ENCODE peak calls at places on chromosomes 7 and 10, in five cellular contexts. H is tibial artery, G is HCT116, C is K562, V is mesenchymal stem cell. L is an unnamed sample.
A peak's percentile ranks its signal among the peaks of the same experiment; 100 is the strongest.

GRCh38 chr10:67017218-67017617 is 91.4 kb downstream of the LRRTM3 start:
- DNase-seq in V (no peak), C (no peak), H (no peak), G (no peak), L (no peak)

GRCh38 chr7:45069444-45070253 is 19.1 kb downstream of the NACAD start:
- DNase-seq in H (peak; percentile 53), C (no peak), G (no peak), V (no peak), L (no peak)

GRCh38 chr10:57992321-57993077 is 275.2 kb downstream of the IPMK start:
- DNase-seq in C (no peak), G (no peak), V (no peak), H (no peak), L (peak; percentile 93)

GRCh38 chr10:19917756-19918478 is 101.7 kb downstream of the PLXDC2 start:
- DNase-seq in G (no peak), V (no peak), C (no peak), H (no peak), L (peak; percentile 36)

GRCh38 chr10:47309403-47310089 is 9.5 kb downstream of the GDF10 start:
- DNase-seq in H (no peak), C (no peak), V (no peak), G (no peak), L (no peak)

GRCh38 chr7:122790132-122790531 is 87.4 kb upstream of the RNF148 start:
- DNase-seq in V (no peak), C (no peak), G (no peak), H (no peak), L (no peak)

GRCh38 chr10:101330236-101331225 is 23.4 kb upstream of the BTRC start:
- DNase-seq in C (no peak), G (no peak), V (peak; percentile 8), H (no peak), L (peak; percentile 55)

GRCh38 chr10:71312840-71313789 is 5.9 kb upstream of the SLC29A3 start:
- DNase-seq in H (no peak), V (no peak), C (peak; percentile 31), G (no peak), L (no peak)

GRCh38 chr7:81013036-81013435 is 94.2 kb upstream of the SEMA3C start:
- DNase-seq in G (peak; percentile 76), V (peak; percentile 50), H (no peak), C (no peak), L (peak; percentile 97)

GRCh38 chr7:147419001-147419400 is 1171.6 kb upstream of the C7orf33 start:
- DNase-seq in G (no peak), C (no peak), H (no peak), V (no peak), L (no peak)

GRCh38 chr10:43409385-43410109 is 561 bp upstream of the HNRNPF start:
- DNase-seq in V (no peak), H (peak; percentile 74), G (no peak), C (no peak), L (no peak)

GRCh38 chr10:80463868-80464267 is 9.8 kb downstream of the TSPAN14 start:
- DNase-seq in G (no peak), H (no peak), C (no peak), V (no peak), L (no peak)
- H3K36me3 ChIP-seq in G (no peaks in the 10 kb centered on the region), H (no peaks in the 10 kb centered on the region), C (peaks cover 45% of the 10 kb centered on the region), V (peaks cover 27% of the 10 kb centered on the region), L (peaks cover 3% of the 10 kb centered on the region)

DNA sequence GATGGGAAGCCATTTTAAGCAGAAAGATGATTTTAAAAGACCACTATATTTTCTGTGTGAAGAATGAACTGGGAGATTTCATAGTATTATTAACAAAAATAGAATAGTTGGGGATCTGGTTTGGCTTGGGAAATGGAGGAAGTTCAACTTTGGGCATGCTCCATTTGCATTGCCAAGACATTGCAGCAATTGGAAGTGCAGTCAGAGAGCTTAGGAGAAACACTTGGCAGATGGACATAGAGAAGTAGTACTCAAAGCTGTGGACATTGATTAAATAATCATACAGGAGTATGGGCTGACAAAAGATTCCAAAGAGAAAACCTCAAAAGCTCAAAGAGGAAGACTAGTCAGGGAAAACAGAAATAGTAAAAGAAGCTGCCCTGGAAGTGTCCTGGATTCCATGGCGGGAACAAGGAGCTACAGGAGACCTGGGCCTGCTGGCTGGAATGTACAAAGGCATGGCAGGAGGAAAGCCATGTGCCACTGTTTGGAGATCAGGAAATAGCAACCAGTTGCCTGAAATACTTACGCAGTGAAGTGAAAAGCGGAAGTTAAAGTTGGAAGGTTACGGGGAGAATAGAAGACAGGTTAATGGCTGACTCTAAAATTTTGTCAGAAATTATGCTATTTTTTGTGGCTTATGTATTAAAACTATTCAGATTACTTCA is 93.6 kb upstream of the MXI1 start:
- DNase-seq in G (no peak), V (no peak), C (no peak), H (no peak), L (no peak)
- H3K36me3 ChIP-seq in G (no peaks in the 10 kb centered on the region), V (peaks cover 12% of the 10 kb centered on the region), C (peaks cover 43% of the 10 kb centered on the region), H (peaks cover 35% of the 10 kb centered on the region), L (peaks cover 2% of the 10 kb centered on the region)

DNA sequence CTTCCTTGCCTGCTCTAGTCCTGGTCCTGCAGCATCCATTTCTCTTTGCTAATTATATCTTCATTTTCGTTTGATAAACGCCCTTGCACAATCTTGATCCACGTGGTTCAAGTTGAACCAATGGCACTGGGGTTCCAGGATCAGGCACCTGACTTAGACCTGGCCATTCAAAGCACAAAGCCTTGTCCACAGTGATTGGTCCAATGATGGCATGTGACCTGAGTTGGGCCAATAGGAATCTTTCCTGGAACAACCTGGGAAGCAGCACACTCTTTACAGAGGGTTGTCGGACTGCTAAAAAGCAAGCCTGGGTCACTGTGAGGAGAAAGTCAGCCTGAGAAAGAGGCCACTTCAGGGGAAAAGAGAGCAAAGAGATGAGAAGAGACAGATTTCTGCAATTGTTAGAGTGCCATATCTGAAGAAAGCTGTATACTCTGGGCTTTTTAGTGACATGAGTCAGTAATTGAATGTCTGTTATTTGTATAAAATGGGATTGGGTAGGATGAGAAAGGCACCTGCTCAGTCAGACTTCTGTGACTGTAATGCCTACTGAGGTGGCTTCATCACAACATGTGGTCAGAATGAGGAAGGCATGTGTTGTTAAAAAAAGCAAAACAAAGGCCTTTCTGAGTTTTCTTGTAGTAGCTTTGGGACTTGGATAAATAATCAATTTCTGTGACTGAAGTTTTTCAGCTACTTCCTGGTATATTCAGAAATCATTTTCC is 4.4 kb upstream of the STEAP4 start:
- DNase-seq in H (no peak), G (no peak), V (no peak), C (no peak), L (no peak)
- H3K36me3 ChIP-seq in H (no peaks in the 10 kb centered on the region), G (no peaks in the 10 kb centered on the region), V (no peaks in the 10 kb centered on the region), C (no peaks in the 10 kb centered on the region), L (no peaks in the 10 kb centered on the region)

DNA sequence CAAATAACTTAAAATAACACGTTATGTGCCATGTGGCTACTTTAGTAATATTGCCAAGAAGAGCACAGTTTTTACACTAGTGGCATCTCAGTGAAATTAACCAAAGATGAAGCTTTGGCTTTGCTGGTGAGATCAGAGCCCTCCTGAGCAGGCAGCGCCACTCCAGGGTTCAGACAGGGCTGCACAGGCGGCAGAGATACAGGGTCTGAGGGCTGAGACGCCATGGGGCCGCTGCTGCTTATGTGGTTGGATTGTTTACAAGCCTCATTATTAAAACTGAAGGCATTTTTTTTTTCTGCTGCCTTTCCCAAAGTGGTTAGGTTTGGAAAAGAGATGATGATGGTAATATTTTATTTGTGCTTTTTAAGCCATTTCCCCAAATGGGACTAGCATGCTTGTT is 68.8 kb upstream of the DNAJB6 start:
- DNase-seq in H (peak; percentile 33), G (no peak), C (no peak), V (no peak), L (no peak)
- H3K36me3 ChIP-seq in H (peaks cover 68% of the 10 kb centered on the region), G (peaks cover 28% of the 10 kb centered on the region), C (peaks cover 89% of the 10 kb centered on the region), V (peaks cover 58% of the 10 kb centered on the region), L (peaks cover 7% of the 10 kb centered on the region)

L was measured in bronchial epithelial cell.